ENCODE peak calls at places on chromosomes 13 and 19, in seven cellular contexts. One of them, this sample, is unnamed.

GRCh38 chr13:95636853-95637252 is 7.7 kb downstream of the DZIP1 start:
- DNase-seq in KBM-7: no peak
- DNase-seq in naive thymus-derived CD4-positive, alpha-beta T cell: no peak
- DNase-seq in H54: no peak
- DNase-seq in T-helper 2 cell: peak
- DNase-seq in hippocampal formation: no peak
- DNase-seq in fibroblast of pulmonary artery: no peak
- DNase-seq in this sample: no peak

GRCh38 chr19:42697884-42698283 is 42.4 kb downstream of the PSG3 start:
- DNase-seq in KBM-7: no peak
- DNase-seq in naive thymus-derived CD4-positive, alpha-beta T cell: no peak
- DNase-seq in H54: no peak
- DNase-seq in T-helper 2 cell: no peak
- DNase-seq in hippocampal formation: no peak
- DNase-seq in fibroblast of pulmonary artery: no peak
- DNase-seq in this sample: no peak

GRCh38 chr19:29867984-29868383 is 56.2 kb downstream of the CCNE1 start:
- DNase-seq in KBM-7: no peak
- DNase-seq in naive thymus-derived CD4-positive, alpha-beta T cell: no peak
- DNase-seq in H54: no peak
- DNase-seq in T-helper 2 cell: no peak
- DNase-seq in hippocampal formation: no peak
- DNase-seq in fibroblast of pulmonary artery: no peak
- DNase-seq in this sample: no peak

GRCh38 chr13:110712081-110712848 is 1.2 kb upstream of the ING1 start:
- DNase-seq in KBM-7: peak
- DNase-seq in naive thymus-derived CD4-positive, alpha-beta T cell: no peak
- DNase-seq in H54: peak
- DNase-seq in T-helper 2 cell: peak
- DNase-seq in hippocampal formation: peak
- DNase-seq in fibroblast of pulmonary artery: peak
- DNase-seq in this sample: peak

GRCh38 chr13:35566340-35566739 is 89.9 kb upstream of the MAB21L1 start:
- DNase-seq in KBM-7: peak
- DNase-seq in naive thymus-derived CD4-positive, alpha-beta T cell: no peak
- DNase-seq in H54: no peak
- DNase-seq in T-helper 2 cell: peak
- DNase-seq in hippocampal formation: no peak
- DNase-seq in fibroblast of pulmonary artery: peak
- DNase-seq in this sample: peak

GRCh38 chr13:113121183-113121927 is 1.2 kb upstream of the F10 start:
- DNase-seq in KBM-7: no peak
- DNase-seq in naive thymus-derived CD4-positive, alpha-beta T cell: no peak
- DNase-seq in H54: no peak
- DNase-seq in T-helper 2 cell: no peak
- DNase-seq in hippocampal formation: no peak
- DNase-seq in fibroblast of pulmonary artery: no peak
- DNase-seq in this sample: no peak

GRCh38 chr19:3615524-3616135 is 9.0 kb upstream of the TBXA2R start:
- DNase-seq in KBM-7: no peak
- DNase-seq in naive thymus-derived CD4-positive, alpha-beta T cell: no peak
- DNase-seq in H54: no peak
- DNase-seq in T-helper 2 cell: no peak
- DNase-seq in hippocampal formation: no peak
- DNase-seq in fibroblast of pulmonary artery: no peak
- DNase-seq in this sample: no peak

GRCh38 chr19:10871711-10872550 is 578 bp downstream of the CARM1 start:
- DNase-seq in KBM-7: no peak
- DNase-seq in naive thymus-derived CD4-positive, alpha-beta T cell: no peak
- DNase-seq in H54: peak
- DNase-seq in T-helper 2 cell: peak
- DNase-seq in hippocampal formation: peak
- DNase-seq in fibroblast of pulmonary artery: no peak
- DNase-seq in this sample: no peak

This sample was measured in MV-4-11.